ENCODE peak calls at places on chromosomes 2 and 18, in four cellular contexts. H is mucosa of descending colon, I is sigmoid colon, V is brain microvascular endothelial cell. M is an unnamed sample.

GRCh38 chr2:224847961-224848850 is 132.0 kb upstream of the CCDC195 start:
- DNase-seq in I (no peak), V (peak), H (peak), M (peak)

GRCh38 chr2:135124924-135125886 is 73.1 kb downstream of the RAB3GAP1 start:
- DNase-seq in V (no peak), H (no peak), I (no peak), M (peak)

GRCh38 chr2:5125017-5125730 is 567.0 kb upstream of the SOX11 start:
- DNase-seq in V (no peak), H (no peak), I (no peak), M (no peak)

GRCh38 chr2:86768189-86768949 is 22.3 kb downstream of the CD8A start:
- DNase-seq in V (no peak), H (no peak), I (no peak), M (no peak)

GRCh38 chr2:160104115-160104514 is 41.7 kb upstream of the PLA2R1 start:
- DNase-seq in H (no peak), I (no peak), V (no peak), M (no peak)

GRCh38 chr18:25795178-25795577 is 295.2 kb downstream of the SS18 start:
- DNase-seq in H (no peak), I (no peak), V (no peak), M (no peak)

GRCh38 chr2:72917875-72918660 is 749 bp downstream of the EMX1 start:
- DNase-seq in V (no peak), H (no peak), I (peak), M (no peak)

GRCh38 chr18:24989760-24990547 is 362.0 kb downstream of the ZNF521 start:
- DNase-seq in V (no peak), I (no peak), H (no peak), M (no peak)

GRCh38 chr2:68837861-68838341 is 33.3 kb downstream of the BMP10 start:
- DNase-seq in V (no peak), H (no peak), I (no peak), M (no peak)

GRCh38 chr2:241834853-241835210 is 23.9 kb downstream of the PDCD1 start:
- DNase-seq in I (no peak), H (no peak), V (no peak), M (no peak)

GRCh38 chr2:9311488-9311887 is 104.9 kb downstream of the ASAP2 start:
- DNase-seq in H (peak), I (peak), V (peak), M (peak)

GRCh38 chr2:137888845-137889244 is 75.4 kb upstream of the HNMT start:
- DNase-seq in H (peak), I (no peak), V (peak), M (peak)

GRCh38 chr18:11429876-11430275 is 179.5 kb upstream of the SLC35G4 start:
- DNase-seq in H (no peak), V (no peak), I (no peak), M (no peak)

GRCh38 chr2:64914735-64915509 is 74.3 kb upstream of the SLC1A4 start:
- DNase-seq in I (peak), V (no peak), H (no peak), M (no peak)

DNA sequence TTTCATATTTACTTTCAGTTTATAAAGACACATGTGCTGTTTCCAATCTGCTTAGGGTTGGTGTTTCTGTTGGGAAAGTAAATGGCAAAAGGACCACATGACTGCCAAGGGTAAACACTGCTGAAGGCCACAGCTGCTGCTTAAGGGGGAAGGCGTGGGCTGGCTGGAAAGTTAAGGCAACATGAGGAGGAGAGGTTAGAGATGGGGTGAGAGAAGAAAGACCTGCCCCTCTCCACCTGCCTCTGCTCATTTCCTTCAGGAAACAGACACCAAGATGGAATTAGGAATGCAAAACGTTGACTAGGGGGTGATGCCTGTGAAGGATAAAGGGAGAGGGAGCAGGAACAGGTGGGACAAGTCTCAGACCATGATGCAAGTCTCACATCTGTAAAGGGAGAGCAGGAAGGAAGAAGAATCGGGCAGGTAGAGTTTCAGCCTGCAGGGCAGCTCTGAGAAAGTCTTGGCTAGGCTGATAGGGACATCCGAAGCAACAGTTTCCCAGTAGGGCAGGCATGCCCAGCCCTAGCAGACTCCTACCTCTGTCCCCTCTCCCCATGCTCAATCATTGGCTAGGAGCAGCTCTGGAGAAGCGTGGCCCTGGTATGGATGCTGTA is 86.0 kb downstream of the CDC42EP3 start:
- DNase-seq in H (peak), V (no peak), I (no peak), M (peak)
- H3K4me3 ChIP-seq in H (no peak), V (no peak), I (no peak), M (no peak)

GRCh38 chr2:229821353-229821752 is 100.5 kb downstream of the TRIP12 start:
- DNase-seq in I (no peak), H (no peak), V (no peak), M (no peak)

DNA sequence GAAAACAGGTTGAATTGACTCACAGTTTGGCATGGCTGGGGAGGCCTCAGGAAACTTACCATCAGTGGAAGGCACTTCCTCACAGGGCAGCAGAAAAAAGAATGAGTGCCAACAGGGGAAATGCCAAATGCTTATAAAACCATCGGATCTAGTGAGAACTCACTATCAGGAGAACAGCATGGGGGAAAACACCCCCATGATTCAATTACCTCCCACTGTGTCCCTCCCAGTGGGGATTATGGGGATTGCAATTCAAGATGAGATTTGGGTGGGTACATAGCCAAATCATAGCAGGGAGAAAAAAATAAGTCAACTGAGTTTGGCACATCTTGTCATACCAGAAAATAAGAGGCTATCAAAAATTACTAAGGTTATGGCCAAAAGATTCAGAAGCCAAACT is 96.3 kb downstream of the TRIP12 start:
- DNase-seq in I (no peak), V (no peak), H (no peak), M (no peak)
- TF ChIP-seq CTCF in I (no peak), V (peak), H (no peak), M (no peak)

GRCh38 chr2:227805578-227805977 is 8.1 kb upstream of the CCL20 start:
- DNase-seq in V (no peak), H (peak), I (no peak), M (no peak)
- H3K4me3 ChIP-seq in V (no peak), H (no peak), I (no peak), M (no peak)

DNA sequence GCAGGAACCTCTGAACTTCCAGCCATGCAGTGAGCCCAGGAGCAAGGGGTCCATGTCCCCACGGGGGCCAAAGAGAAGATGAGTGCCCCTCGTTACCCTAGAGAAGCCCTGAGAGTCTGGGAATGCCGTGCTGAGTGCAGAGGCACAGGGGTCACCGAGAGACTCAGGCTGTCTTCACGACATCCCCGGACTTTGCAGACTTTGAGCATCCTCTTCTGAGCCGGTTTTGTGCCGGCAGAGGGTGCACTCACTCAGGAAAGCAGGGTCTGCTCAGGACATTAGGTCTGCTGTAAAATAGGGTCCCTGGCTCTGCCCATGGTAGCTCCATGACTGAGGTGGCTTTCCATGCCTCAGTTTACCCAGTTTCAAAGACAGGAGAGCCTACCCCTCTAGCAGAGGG is 71.0 kb downstream of the GALNT14 start:
- DNase-seq in V (no peak), I (no peak), H (no peak), M (no peak)
- TF ChIP-seq CTCF in V (peak), I (no peak), H (no peak), M (no peak)

GRCh38 chr2:259789-260331 is 4.0 kb downstream of the SH3YL1 start:
- DNase-seq in V (no peak), H (no peak), I (no peak), M (no peak)

GRCh38 chr2:260507-261161 is 3.2 kb downstream of the SH3YL1 start:
- DNase-seq in V (no peak), H (no peak), I (no peak), M (no peak)

GRCh38 chr2:263774-264492 is at the start of gene SH3YL1:
- DNase-seq in V (no peak), H (peak), I (peak), M (peak)

GRCh38 chr2:263022-263738 is 652 bp downstream of the SH3YL1 start:
- DNase-seq in I (no peak), V (no peak), H (peak), M (no peak)

DNA sequence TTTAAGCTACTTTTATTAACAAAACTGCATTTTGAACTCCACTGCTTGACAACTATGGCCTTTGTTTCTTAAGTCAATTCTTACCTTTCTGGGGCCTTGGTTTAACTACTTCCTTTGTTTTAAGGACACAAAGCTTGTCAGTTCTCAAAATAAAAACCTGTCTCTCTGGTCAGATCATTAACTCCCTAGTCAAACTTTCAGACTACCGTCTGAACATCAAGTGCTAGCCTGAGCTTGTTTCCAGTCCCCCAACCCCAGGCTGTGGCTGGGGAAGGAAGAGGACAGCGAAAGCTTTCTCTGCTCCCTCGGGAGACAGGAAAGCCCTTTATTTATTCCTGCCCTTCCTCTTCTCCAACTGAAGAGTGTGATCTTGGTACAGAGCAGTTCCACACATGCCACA is 1.7 kb downstream of the SH3YL1 start:
- DNase-seq in H (no peak), V (no peak), I (no peak), M (peak)
- H3K4me3 ChIP-seq in H (no peak), V (no peak), I (no peak), M (peak)

DNA sequence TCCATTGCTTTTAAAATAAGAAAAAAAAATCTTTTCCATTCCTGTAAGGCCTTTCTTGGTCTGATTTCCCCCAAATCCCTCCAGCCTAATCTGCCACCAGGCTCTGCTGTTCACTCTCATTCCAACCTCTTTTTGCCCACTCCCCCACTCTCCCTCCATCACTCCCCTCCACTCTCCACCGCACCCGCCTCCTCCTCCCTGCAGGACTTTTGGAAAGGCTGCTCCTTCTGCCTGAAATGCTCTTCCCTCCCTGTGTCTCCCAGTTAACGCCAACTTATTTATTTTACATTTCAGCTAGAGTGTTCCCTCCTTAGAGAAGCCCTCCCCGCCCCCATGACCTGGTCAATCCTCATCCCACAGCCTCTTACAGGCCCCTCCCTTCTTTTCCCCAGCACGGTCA is 4.7 kb upstream of the WNT6 start:
- DNase-seq in H (no peak), I (no peak), V (no peak), M (no peak)
- TF ChIP-seq CTCF in H (no peak), I (no peak), V (no peak), M (no peak)

GRCh38 chr18:55579888-55580287 is 8.1 kb downstream of the TCF4 start:
- DNase-seq in I (no peak), V (no peak), H (no peak), M (no peak)
- H3K4me3 ChIP-seq in I (no peak), V (no peak), H (no peak), M (no peak)

GRCh38 chr2:28663359-28663758 is 88.3 kb upstream of the PPP1CB start:
- DNase-seq in H (no peak), I (peak), V (peak), M (peak)
- TF ChIP-seq CTCF in H (no peak), I (no peak), V (peak), M (no peak)

M was measured in epithelial cell of esophagus.